ENCODE peak calls at places on chromosomes 1 and 21, in five cellular contexts. V is A549, F is upper lobe of left lung, P is HCT116, A is HepG2. S is an unnamed sample.

GRCh38 chr1:76121850-76122249 is 47.3 kb downstream of the ST6GALNAC3 start:
- ATAC-seq in V (no peak), F (peak; percentile 19), P (no peak), A (no peak), S (no peak)

GRCh38 chr21:38979271-38980196 is 173.8 kb downstream of the ETS2 start:
- ATAC-seq in V (no peak), F (peak; percentile 44), P (no peak), A (no peak), S (no peak)

GRCh38 chr1:156439036-156439435 is 61.5 kb downstream of the MEF2D start:
- ATAC-seq in V (no peak), F (no peak), P (no peak), A (no peak), S (no peak)

GRCh38 chr21:46371204-46372013 is 47.5 kb downstream of the PCNT start:
- ATAC-seq in V (no peak), F (no peak), P (no peak), A (no peak), S (no peak)

GRCh38 chr21:29371464-29371863 is 72.7 kb downstream of the BACH1 start:
- ATAC-seq in V (no peak), F (no peak), P (no peak), A (no peak), S (no peak)

GRCh38 chr21:43812139-43812821 is 22.9 kb downstream of the RRP1 start:
- ATAC-seq in V (no peak), F (peak; percentile 47), P (no peak), A (no peak), S (no peak)

GRCh38 chr1:216902669-216903388 is 179.6 kb upstream of the ESRRG start:
- ATAC-seq in V (no peak), F (no peak), P (no peak), A (peak; percentile 78), S (no peak)

GRCh38 chr1:91007092-91007491 is 14.7 kb downstream of the ZNF644 start:
- ATAC-seq in V (no peak), F (no peak), P (no peak), A (peak; percentile 51), S (no peak)

GRCh38 chr1:237769916-237770315 is 120.8 kb downstream of the ZP4 start:
- ATAC-seq in V (no peak), F (no peak), P (no peak), A (no peak), S (no peak)

GRCh38 chr1:74280642-74281396 is 45.6 kb downstream of the TNNI3K start:
- ATAC-seq in V (no peak), F (peak; percentile 38), P (no peak), A (no peak), S (no peak)

GRCh38 chr1:52520149-52520548 is 32.7 kb downstream of the TUT4 start:
- ATAC-seq in V (no peak), F (no peak), P (no peak), A (no peak), S (no peak)

GRCh38 chr1:26696645-26697440 is 1.0 kb downstream of the ARID1A start:
- ATAC-seq in V (no peak), F (no peak), P (no peak), A (no peak), S (no peak)

GRCh38 chr1:26695417-26696190 is at the start of gene ARID1A:
- ATAC-seq in V (peak; percentile 32), F (peak; percentile 90), P (peak; percentile 51), A (peak; percentile 69), S (peak; percentile 75)

GRCh38 chr1:26696191-26696644 is 403 bp downstream of the ARID1A start:
- ATAC-seq in V (no peak), F (peak; percentile 0), P (peak; percentile 2), A (no peak), S (peak; percentile 9)

GRCh38 chr1:26697978-26698849 is 2.4 kb downstream of the ARID1A start:
- ATAC-seq in V (peak; percentile 58), F (peak; percentile 65), P (peak; percentile 37), A (peak; percentile 46), S (peak; percentile 57)

DNA sequence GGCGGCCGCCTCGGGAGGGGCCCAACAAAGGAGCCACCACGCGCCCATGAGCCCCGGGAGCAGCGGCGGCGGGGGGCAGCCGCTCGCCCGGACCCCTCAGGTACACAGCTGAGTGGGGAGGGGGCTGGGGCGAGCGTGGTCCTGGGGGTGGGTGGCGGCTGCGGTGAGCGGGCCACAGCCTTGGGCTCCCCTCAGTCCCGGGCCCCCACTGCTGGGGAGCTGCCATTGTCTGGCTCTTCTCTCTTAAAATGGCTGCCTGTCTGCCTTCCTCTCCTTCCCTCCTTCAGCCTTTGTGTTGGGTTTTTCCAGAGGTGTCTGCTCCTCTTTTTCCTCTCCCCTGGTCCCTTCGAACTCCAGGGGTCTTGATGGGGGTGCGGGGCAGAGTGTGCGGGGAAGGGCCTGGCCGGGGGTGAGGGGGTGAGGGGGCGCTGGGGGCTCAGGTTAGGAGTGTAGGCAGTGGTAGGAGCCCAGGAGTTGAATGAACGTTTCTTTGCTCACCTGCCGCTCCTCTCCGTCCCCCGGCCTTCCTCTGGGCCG is 1.7 kb downstream of the ARID1A start:
- ATAC-seq in V (no peak), F (no peak), P (peak; percentile 0), A (no peak), S (no peak)
- TF ChIP-seq POLR2A in V (no peak), F (no peak), P (no peak), A (no peak), S (no peak)

DNA sequence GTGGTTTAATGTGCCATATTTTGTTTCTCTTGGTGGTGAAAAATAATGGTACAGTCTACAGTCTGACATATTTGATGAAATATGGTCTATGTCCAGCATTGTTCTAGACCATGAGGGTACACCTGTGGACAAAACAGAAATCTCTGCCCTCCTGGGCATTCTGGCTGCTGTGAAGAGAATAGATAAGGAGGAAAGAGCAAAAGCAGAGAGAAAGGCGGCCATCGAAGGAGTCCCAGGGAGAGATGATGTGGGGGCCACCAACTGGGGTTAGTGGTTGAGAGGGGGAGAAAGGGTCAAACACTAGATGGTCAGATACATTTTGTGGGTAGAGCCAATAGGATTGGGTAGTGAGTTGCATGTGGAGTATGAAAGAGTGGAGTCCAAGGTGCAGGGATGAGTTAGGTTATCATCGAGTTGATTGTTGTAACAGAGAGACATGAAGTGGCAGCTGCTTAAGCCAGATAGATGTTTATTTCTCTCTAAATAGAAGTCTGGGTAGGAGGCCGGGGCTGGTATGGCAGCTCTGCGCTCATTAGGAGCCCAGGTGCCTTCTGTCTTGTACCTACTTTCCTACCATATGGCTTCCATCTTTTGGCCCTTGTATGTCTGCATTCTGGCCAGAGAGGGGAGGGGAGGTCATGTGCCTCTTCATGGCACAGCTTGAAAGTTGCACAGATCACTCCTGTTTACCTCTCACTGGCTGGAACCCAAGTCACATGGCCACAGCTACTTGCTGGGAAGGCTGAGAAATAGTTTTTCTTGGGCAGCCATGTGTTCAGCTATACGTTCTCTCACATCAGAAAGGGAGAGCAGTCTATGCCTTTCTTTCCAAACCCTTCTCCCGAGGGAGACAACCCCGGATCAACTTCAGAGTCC is 13.0 kb downstream of the UBE4B start:
- ATAC-seq in V (no peak), F (peak; percentile 10), P (no peak), A (no peak), S (peak; percentile 84)
- H3K27ac ChIP-seq in V (no peak overlapping the region), F (no peak overlapping the region), P (no peak overlapping the region), A (no peak overlapping the region), S (peak overlapping the region; percentile 75)

GRCh38 chr1:235244969-235245592 is 82.9 kb downstream of the ARID4B start:
- ATAC-seq in V (no peak), F (no peak), P (no peak), A (no peak), S (no peak)
- H3K4me3 ChIP-seq in V (no peak overlapping the region), F (no peak overlapping the region), P (no peak overlapping the region), A (no peak overlapping the region), S (no peak overlapping the region)

DNA sequence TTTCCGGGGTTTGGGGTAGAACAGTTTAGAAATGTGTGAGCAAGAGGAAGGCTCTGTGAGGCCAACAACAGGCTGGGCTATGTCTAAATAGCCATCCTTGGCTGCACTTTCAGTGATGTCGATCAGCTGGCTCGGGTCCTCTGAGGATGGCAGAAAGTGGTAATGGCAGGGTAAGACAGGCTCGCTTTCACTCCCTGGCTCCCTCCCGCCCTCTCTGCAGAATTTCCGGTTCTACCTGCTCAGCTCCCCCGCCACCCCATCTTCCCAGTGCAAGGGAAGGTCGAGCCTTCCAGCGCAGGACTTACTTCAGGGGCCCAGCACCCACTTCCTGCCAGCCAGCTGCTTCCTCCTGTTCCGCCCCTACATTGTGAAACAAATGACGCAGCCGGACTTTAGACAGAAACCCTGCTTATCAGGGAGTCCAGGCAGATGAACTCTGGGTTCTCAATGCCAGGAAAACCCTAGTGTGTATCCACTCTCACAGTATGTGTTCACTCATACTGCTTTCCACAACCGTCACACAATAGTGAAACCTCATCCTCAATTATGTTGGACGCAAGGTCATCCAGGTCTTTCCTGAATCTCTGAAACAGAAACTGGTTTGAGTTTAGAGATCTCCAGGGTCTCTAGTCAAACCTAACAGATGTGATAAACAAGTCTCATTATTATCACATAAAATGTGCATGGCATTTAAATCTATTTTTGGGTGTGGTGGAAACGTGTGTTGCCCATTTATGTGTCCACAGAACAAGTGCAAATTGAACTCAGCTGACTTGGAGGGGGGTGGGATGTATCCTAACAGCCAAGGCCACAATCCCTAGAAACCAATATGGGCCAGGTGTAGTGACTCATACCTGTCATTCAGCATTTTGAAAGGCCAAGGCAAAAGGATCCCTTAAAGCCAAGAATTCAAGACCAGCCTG is 7.1 kb downstream of the F11R start:
- ATAC-seq in V (peak; percentile 98), F (peak; percentile 94), P (no peak), A (peak; percentile 95), S (peak; percentile 93)
- TF ChIP-seq POLR2A in V (peak; percentile 48), F (peak; percentile 79), P (no peak), A (peak; percentile 70), S (peak; percentile 12)

DNA sequence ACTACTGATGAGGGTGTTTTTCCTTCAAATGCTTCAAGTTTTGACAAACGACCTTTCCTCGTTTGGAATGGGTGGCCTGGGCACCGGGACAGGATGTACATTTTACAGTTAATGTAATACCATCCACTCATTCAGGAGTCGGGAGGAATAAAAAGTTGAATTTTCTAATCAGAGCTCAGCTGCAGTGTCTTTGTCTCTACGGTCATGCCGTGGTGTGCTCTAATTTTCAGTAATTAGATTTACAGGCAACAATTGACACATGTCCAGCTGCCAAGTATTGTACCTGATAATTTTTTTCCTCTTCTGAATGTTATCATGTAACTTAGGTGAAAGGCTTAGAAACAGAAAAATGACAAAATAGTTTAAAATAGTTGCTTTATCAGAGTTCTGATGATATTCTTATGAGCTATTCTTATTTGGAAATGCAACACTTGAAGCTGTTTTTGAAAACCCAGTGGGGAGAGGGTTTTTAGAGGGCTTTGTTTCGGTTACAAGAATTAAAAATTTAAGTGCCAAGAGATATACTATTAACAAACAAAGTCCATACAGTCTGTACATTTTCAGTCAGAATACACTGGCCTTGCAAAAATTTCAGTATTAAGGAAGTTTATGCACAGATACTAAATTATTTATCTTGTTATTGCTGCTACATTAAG is 1.0 kb downstream of the CDKN2C start:
- ATAC-seq in V (no peak), F (no peak), P (no peak), A (no peak), S (no peak)
- H3K27ac ChIP-seq in V (peak overlapping the region; percentile 99), F (peak overlapping the region; percentile 95), P (no peak overlapping the region), A (peak overlapping the region; percentile 98), S (peak overlapping the region; percentile 83)

DNA sequence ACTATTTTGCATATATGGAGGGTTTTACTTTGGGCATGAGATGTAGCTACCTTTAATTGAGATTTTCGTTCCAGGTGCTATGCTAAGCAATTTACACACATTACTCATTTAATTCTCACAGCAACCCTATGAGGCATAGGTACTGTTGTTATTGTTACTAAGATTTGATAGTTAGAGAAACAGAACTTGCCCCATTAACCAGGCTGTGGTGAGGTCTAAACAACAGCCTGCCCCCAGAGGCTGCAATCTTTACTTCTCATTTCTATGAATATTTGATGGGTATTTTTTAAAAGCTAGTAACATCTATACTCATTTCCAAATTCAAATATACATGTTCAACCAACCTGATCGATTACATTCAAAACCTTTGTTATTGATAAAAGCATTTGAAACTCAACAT is 155.6 kb downstream of the GALNT2 start:
- ATAC-seq in V (no peak), F (peak; percentile 39), P (no peak), A (no peak), S (no peak)
- H3K4me3 ChIP-seq in V (no peak overlapping the region), F (no peak overlapping the region), P (no peak overlapping the region), A (no peak overlapping the region), S (no peak overlapping the region)

S was measured in gastroesophageal sphincter.